ENCODE peak calls at places on chromosome 4, in four cellular contexts. One of them, this sample, is unnamed.

GRCh38 chr4:94803181-94803580 is 45.4 kb downstream of the BMPR1B start:
- DNase-seq in suprapubic skin: no peak
- DNase-seq in HTR-8/SVneo: no peak
- DNase-seq in breast epithelium: no peak
- DNase-seq in this sample: no peak

GRCh38 chr4:48360285-48360965 is 19.1 kb downstream of the SLAIN2 start:
- DNase-seq in suprapubic skin: no peak
- DNase-seq in HTR-8/SVneo: peak; percentile 63
- DNase-seq in breast epithelium: no peak
- DNase-seq in this sample: no peak

GRCh38 chr4:1793496-1793840 is 375 bp downstream of the FGFR3 start:
- DNase-seq in suprapubic skin: no peak
- DNase-seq in breast epithelium: no peak
- DNase-seq in HTR-8/SVneo: peak; percentile 34
- DNase-seq in this sample: peak; percentile 76

GRCh38 chr4:38855466-38855865 is 1.2 kb downstream of the TLR6 start:
- DNase-seq in HTR-8/SVneo: no peak
- DNase-seq in breast epithelium: no peak
- DNase-seq in suprapubic skin: no peak
- DNase-seq in this sample: no peak

GRCh38 chr4:184100297-184100885 is 117.3 kb downstream of the ENPP6 start:
- DNase-seq in HTR-8/SVneo: peak; percentile 60
- DNase-seq in suprapubic skin: no peak
- DNase-seq in breast epithelium: no peak
- DNase-seq in this sample: peak; percentile 82

GRCh38 chr4:79584902-79585301 is 176.9 kb upstream of the GK2 start:
- DNase-seq in suprapubic skin: no peak
- DNase-seq in breast epithelium: no peak
- DNase-seq in HTR-8/SVneo: no peak
- DNase-seq in this sample: no peak

GRCh38 chr4:127015616-127016015 is 617.1 kb upstream of the INTU start:
- DNase-seq in breast epithelium: no peak
- DNase-seq in suprapubic skin: no peak
- DNase-seq in HTR-8/SVneo: no peak
- DNase-seq in this sample: no peak

GRCh38 chr4:169773889-169774288 is 16.1 kb upstream of the HPF1 start:
- DNase-seq in suprapubic skin: no peak
- DNase-seq in HTR-8/SVneo: no peak
- DNase-seq in breast epithelium: no peak
- DNase-seq in this sample: no peak

GRCh38 chr4:189036906-189037305 is 897.7 kb downstream of the TRIML1 start:
- DNase-seq in breast epithelium: no peak
- DNase-seq in HTR-8/SVneo: no peak
- DNase-seq in suprapubic skin: no peak
- DNase-seq in this sample: no peak

GRCh38 chr4:22625301-22625700 is 67.4 kb upstream of the GBA3 start:
- DNase-seq in breast epithelium: no peak
- DNase-seq in HTR-8/SVneo: no peak
- DNase-seq in suprapubic skin: no peak
- DNase-seq in this sample: no peak

GRCh38 chr4:74262522-74262921 is 45.7 kb upstream of the EPGN start:
- DNase-seq in suprapubic skin: no peak
- DNase-seq in HTR-8/SVneo: no peak
- DNase-seq in breast epithelium: no peak
- DNase-seq in this sample: no peak

GRCh38 chr4:38868055-38868965 is 704 bp downstream of the FAM114A1 start:
- DNase-seq in suprapubic skin: peak; percentile 81
- DNase-seq in breast epithelium: no peak
- DNase-seq in HTR-8/SVneo: no peak
- DNase-seq in this sample: peak; percentile 36

GRCh38 chr4:184807797-184808718 is 17.7 kb downstream of the ACSL1 start:
- DNase-seq in HTR-8/SVneo: no peak
- DNase-seq in breast epithelium: no peak
- DNase-seq in suprapubic skin: no peak
- DNase-seq in this sample: peak; percentile 81

GRCh38 chr4:137526681-137527080 is 5.6 kb downstream of the PCDH18 start:
- DNase-seq in breast epithelium: no peak
- DNase-seq in HTR-8/SVneo: no peak
- DNase-seq in suprapubic skin: no peak
- DNase-seq in this sample: no peak

GRCh38 chr4:24477919-24478318 is 106.4 kb downstream of the DHX15 start:
- DNase-seq in breast epithelium: no peak
- DNase-seq in HTR-8/SVneo: peak; percentile 21
- DNase-seq in suprapubic skin: no peak
- DNase-seq in this sample: peak; percentile 19

GRCh38 chr4:153497091-153497531 is 31.0 kb downstream of the TMEM131L start:
- DNase-seq in breast epithelium: no peak
- DNase-seq in HTR-8/SVneo: peak; percentile 14
- DNase-seq in suprapubic skin: no peak
- DNase-seq in this sample: no peak

GRCh38 chr4:92234393-92235176 is 69.2 kb upstream of the GRID2 start:
- DNase-seq in HTR-8/SVneo: peak; percentile 33
- DNase-seq in suprapubic skin: no peak
- DNase-seq in breast epithelium: no peak
- DNase-seq in this sample: no peak

GRCh38 chr4:23789765-23790164 is 100.1 kb downstream of the PPARGC1A start:
- DNase-seq in suprapubic skin: peak; percentile 66
- DNase-seq in HTR-8/SVneo: peak; percentile 38
- DNase-seq in breast epithelium: no peak
- DNase-seq in this sample: no peak

GRCh38 chr4:8329859-8330761 is 60.6 kb downstream of the HTRA3 start:
- DNase-seq in suprapubic skin: peak; percentile 59
- DNase-seq in HTR-8/SVneo: no peak
- DNase-seq in breast epithelium: peak; percentile 37
- DNase-seq in this sample: no peak

GRCh38 chr4:2058264-2059033 is 678 bp upstream of the NAT8L start:
- DNase-seq in HTR-8/SVneo: no peak
- DNase-seq in suprapubic skin: peak; percentile 55
- DNase-seq in breast epithelium: no peak
- DNase-seq in this sample: peak; percentile 84

GRCh38 chr4:142079951-142080350 is 443.6 kb downstream of the IL15 start:
- DNase-seq in suprapubic skin: no peak
- DNase-seq in breast epithelium: no peak
- DNase-seq in HTR-8/SVneo: no peak
- DNase-seq in this sample: no peak

GRCh38 chr4:37717575-37717974 is 31.4 kb upstream of the RELL1 start:
- DNase-seq in suprapubic skin: no peak
- DNase-seq in breast epithelium: no peak
- DNase-seq in HTR-8/SVneo: no peak
- DNase-seq in this sample: no peak

GRCh38 chr4:123073650-123074049 is 151.3 kb upstream of the NUDT6 start:
- DNase-seq in HTR-8/SVneo: no peak
- DNase-seq in suprapubic skin: no peak
- DNase-seq in breast epithelium: no peak
- DNase-seq in this sample: no peak

GRCh38 chr4:66357316-66357715 is 687.0 kb upstream of the EPHA5 start:
- DNase-seq in suprapubic skin: no peak
- DNase-seq in breast epithelium: no peak
- DNase-seq in HTR-8/SVneo: no peak
- DNase-seq in this sample: no peak

GRCh38 chr4:71553605-71554004 is 214.8 kb downstream of the SLC4A4 start:
- DNase-seq in HTR-8/SVneo: no peak
- DNase-seq in suprapubic skin: no peak
- DNase-seq in breast epithelium: no peak
- DNase-seq in this sample: peak; percentile 37

GRCh38 chr4:141375855-141376254 is 155.2 kb downstream of the ZNF330 start:
- DNase-seq in HTR-8/SVneo: peak; percentile 90
- DNase-seq in breast epithelium: no peak
- DNase-seq in suprapubic skin: no peak
- DNase-seq in this sample: peak; percentile 61

GRCh38 chr4:16695896-16696295 is 202.5 kb downstream of the LDB2 start:
- DNase-seq in HTR-8/SVneo: no peak
- DNase-seq in breast epithelium: no peak
- DNase-seq in suprapubic skin: no peak
- DNase-seq in this sample: no peak

GRCh38 chr4:53599632-53600031 is 8.3 kb upstream of the LNX1 start:
- DNase-seq in HTR-8/SVneo: no peak
- DNase-seq in breast epithelium: no peak
- DNase-seq in suprapubic skin: no peak
- DNase-seq in this sample: no peak

GRCh38 chr4:183747931-183748664 is 89.0 kb downstream of the TRAPPC11 start:
- DNase-seq in suprapubic skin: no peak
- DNase-seq in HTR-8/SVneo: peak; percentile 46
- DNase-seq in breast epithelium: no peak
- DNase-seq in this sample: no peak

GRCh38 chr4:27357283-27357682 is 496.6 kb downstream of the STIM2 start:
- DNase-seq in breast epithelium: no peak
- DNase-seq in suprapubic skin: no peak
- DNase-seq in HTR-8/SVneo: no peak
- DNase-seq in this sample: no peak

GRCh38 chr4:85793256-85793655 is 318.3 kb downstream of the ARHGAP24 start:
- DNase-seq in suprapubic skin: no peak
- DNase-seq in HTR-8/SVneo: no peak
- DNase-seq in breast epithelium: no peak
- DNase-seq in this sample: no peak

GRCh38 chr4:176230827-176231226 is 35.4 kb upstream of the SPATA4 start:
- DNase-seq in breast epithelium: no peak
- DNase-seq in HTR-8/SVneo: no peak
- DNase-seq in suprapubic skin: no peak
- DNase-seq in this sample: no peak

GRCh38 chr4:88702780-88703179 is 5.2 kb upstream of the NAP1L5 start:
- DNase-seq in HTR-8/SVneo: no peak
- DNase-seq in suprapubic skin: no peak
- DNase-seq in breast epithelium: no peak
- DNase-seq in this sample: no peak

GRCh38 chr4:105186701-105187158 is 40.1 kb downstream of the TET2 start:
- DNase-seq in breast epithelium: no peak
- DNase-seq in suprapubic skin: no peak
- DNase-seq in HTR-8/SVneo: no peak
- DNase-seq in this sample: no peak